ENCODE peak calls at places on chromosomes 4 and X, in six cellular contexts. R, K, S, N, V and P are unnamed samples.
A peak's percentile ranks its signal among the peaks of the same experiment; 100 is the strongest.

GRCh38 chrX:17547658-17548057 is 172.7 kb downstream of the NHS start:
- DNase-seq in V (no peak), R (no peak), K (peak; percentile 72), S (peak; percentile 27), N (no peak), P (no peak)

GRCh38 chrX:86171366-86171765 is 23.1 kb downstream of the DACH2 start:
- DNase-seq in V (no peak), S (peak; percentile 60), R (no peak), N (peak; percentile 23), K (no peak), P (peak; percentile 14)

GRCh38 chrX:77505227-77505626 is 58.0 kb downstream of the FGF16 start:
- DNase-seq in S (peak; percentile 66), K (peak; percentile 24), V (no peak), N (no peak), R (no peak), P (no peak)

GRCh38 chr4:106277140-106277680 is 38.8 kb downstream of the TBCK start:
- DNase-seq in S (no peak), R (no peak), N (no peak), V (no peak), K (no peak), P (no peak)

GRCh38 chrX:9885150-9885549 is 82.0 kb upstream of the CLDN34 start:
- DNase-seq in K (no peak), V (peak; percentile 22), S (peak; percentile 69), N (peak; percentile 62), R (peak; percentile 77), P (peak; percentile 48)

GRCh38 chrX:55754861-55755294 is 37.3 kb downstream of the RRAGB start:
- DNase-seq in N (no peak), V (no peak), R (no peak), K (no peak), S (no peak), P (no peak)

GRCh38 chrX:77493677-77494553 is 46.7 kb downstream of the FGF16 start:
- DNase-seq in K (peak; percentile 52), V (no peak), R (no peak), S (no peak), N (no peak), P (peak; percentile 39)

GRCh38 chrX:6707497-6707896 is 172.6 kb upstream of the VCX3A start:
- DNase-seq in R (no peak), V (no peak), S (no peak), K (no peak), N (no peak), P (no peak)